ENCODE peak calls at places on chromosomes 3 and 15, in six cellular contexts. L is left ventricle myocardium inferior; X is heart right ventricle; J is SJSA1; U is transverse colon; W is CD4-positive, CD25-positive, alpha-beta regulatory T cell. Y is an unnamed sample. For H3K4me1, the result is how much of the 10 kb centered on the place peaks cover.

GRCh38 chr15:57552678-57553334 is 38.9 kb upstream of the MYZAP start:
- DNase-seq in L (no peak), X (no peak), J (no peak), U (no peak), W (no peak), Y (no peak)

GRCh38 chr15:60928987-60929386 is 300.1 kb downstream of the RORA start:
- DNase-seq in L (no peak), X (no peak), J (no peak), U (no peak), W (no peak), Y (no peak)

GRCh38 chr3:141305436-141305835 is 62.9 kb upstream of the ZBTB38 start:
- DNase-seq in L (no peak), X (no peak), J (no peak), U (no peak), W (no peak), Y (peak)

GRCh38 chr3:57078366-57079220 is 18.1 kb downstream of the SPATA12 start:
- DNase-seq in L (peak), X (peak), J (peak), U (peak), W (no peak), Y (peak)

GRCh38 chr3:71708478-71709098 is 16.6 kb downstream of the EIF4E3 start:
- DNase-seq in L (peak), X (no peak), J (no peak), U (no peak), W (no peak), Y (no peak)

GRCh38 chr3:27201435-27201966 is 167.7 kb downstream of the NEK10 start:
- DNase-seq in L (no peak), X (no peak), J (no peak), U (peak), W (no peak), Y (no peak)

GRCh38 chr3:46469680-46470357 is 5.1 kb upstream of the LTF start:
- DNase-seq in L (no peak), X (no peak), J (no peak), U (no peak), W (no peak), Y (no peak)

GRCh38 chr15:85771276-85771675 is 23.4 kb downstream of the KLHL25 start:
- DNase-seq in L (no peak), X (no peak), J (no peak), U (no peak), W (no peak), Y (no peak)

GRCh38 chr15:79307251-79307650 is 3.7 kb upstream of the TMED3 start:
- DNase-seq in L (no peak), X (no peak), J (no peak), U (no peak), W (no peak), Y (no peak)

GRCh38 chr3:170359178-170359704 is 1.7 kb downstream of the SKIL start:
- DNase-seq in L (no peak), X (no peak), J (no peak), U (no peak), W (no peak), Y (no peak)

GRCh38 chr3:170363471-170363994 is 6.0 kb downstream of the SKIL start:
- DNase-seq in L (no peak), X (no peak), J (no peak), U (no peak), W (no peak), Y (no peak)

GRCh38 chr3:170360916-170361315 is 3.4 kb downstream of the SKIL start:
- DNase-seq in L (no peak), X (no peak), J (no peak), U (no peak), W (no peak), Y (peak)

GRCh38 chr3:170360476-170360875 is 3.0 kb downstream of the SKIL start:
- DNase-seq in L (no peak), X (no peak), J (no peak), U (no peak), W (no peak), Y (no peak)

DNA sequence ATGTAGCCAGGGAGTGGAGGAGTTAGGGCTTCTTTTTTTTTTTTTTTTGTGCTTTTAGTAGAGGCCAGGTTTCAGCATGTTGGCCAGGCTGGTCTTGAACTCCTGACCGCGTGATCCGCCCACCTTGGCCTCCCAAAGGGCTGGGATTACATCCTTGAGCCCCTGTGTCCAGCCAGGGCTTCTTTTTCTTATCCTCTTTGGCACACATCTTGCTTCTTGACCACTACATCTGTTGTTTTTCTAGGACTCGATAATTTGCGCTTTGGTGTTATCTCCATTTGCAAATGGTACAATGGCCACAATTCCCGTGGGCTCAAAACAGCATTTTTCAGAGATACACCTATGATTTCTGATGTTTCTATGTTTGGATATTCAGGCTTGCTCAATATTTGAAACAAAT is 4.2 kb downstream of the SKIL start:
- DNase-seq in L (no peak), X (no peak), J (no peak), U (no peak), W (no peak), Y (no peak)
- H3K4me1 ChIP-seq in L (half or more), X (under half), J (under half), U (under half), W (under half), Y (half or more)

GRCh38 chr15:89118481-89118989 is 30.3 kb downstream of the ABHD2 start:
- DNase-seq in L (no peak), X (no peak), J (no peak), U (no peak), W (no peak), Y (no peak)
- H3K4me1 ChIP-seq in L (half or more), X (half or more), J (under half), U (under half), W (under half), Y (half or more)

GRCh38 chr3:126360714-126361060 is 3.5 kb upstream of the KLF15 start:
- DNase-seq in L (no peak), X (no peak), J (no peak), U (peak), W (no peak), Y (no peak)
- H3K4me1 ChIP-seq in L (under half), X (under half), J (under half), U (under half), W (under half), Y (under half)

GRCh38 chr3:172063456-172064432 is 24.4 kb downstream of the FNDC3B start:
- DNase-seq in L (no peak), X (no peak), J (no peak), U (no peak), W (no peak), Y (no peak)

GRCh38 chr3:172067837-172068440 is 28.6 kb downstream of the FNDC3B start:
- DNase-seq in L (no peak), X (no peak), J (no peak), U (no peak), W (no peak), Y (no peak)

GRCh38 chr3:172065967-172066762 is 26.8 kb downstream of the FNDC3B start:
- DNase-seq in L (no peak), X (no peak), J (no peak), U (no peak), W (no peak), Y (peak)

GRCh38 chr3:172066880-172067778 is 27.8 kb downstream of the FNDC3B start:
- DNase-seq in L (no peak), X (no peak), J (no peak), U (no peak), W (no peak), Y (no peak)

GRCh38 chr3:172065534-172065933 is 26.2 kb downstream of the FNDC3B start:
- DNase-seq in L (no peak), X (no peak), J (no peak), U (peak), W (no peak), Y (no peak)
- H3K4me1 ChIP-seq in L (half or more), X (half or more), J (under half), U (under half), W (under half), Y (half or more)

DNA sequence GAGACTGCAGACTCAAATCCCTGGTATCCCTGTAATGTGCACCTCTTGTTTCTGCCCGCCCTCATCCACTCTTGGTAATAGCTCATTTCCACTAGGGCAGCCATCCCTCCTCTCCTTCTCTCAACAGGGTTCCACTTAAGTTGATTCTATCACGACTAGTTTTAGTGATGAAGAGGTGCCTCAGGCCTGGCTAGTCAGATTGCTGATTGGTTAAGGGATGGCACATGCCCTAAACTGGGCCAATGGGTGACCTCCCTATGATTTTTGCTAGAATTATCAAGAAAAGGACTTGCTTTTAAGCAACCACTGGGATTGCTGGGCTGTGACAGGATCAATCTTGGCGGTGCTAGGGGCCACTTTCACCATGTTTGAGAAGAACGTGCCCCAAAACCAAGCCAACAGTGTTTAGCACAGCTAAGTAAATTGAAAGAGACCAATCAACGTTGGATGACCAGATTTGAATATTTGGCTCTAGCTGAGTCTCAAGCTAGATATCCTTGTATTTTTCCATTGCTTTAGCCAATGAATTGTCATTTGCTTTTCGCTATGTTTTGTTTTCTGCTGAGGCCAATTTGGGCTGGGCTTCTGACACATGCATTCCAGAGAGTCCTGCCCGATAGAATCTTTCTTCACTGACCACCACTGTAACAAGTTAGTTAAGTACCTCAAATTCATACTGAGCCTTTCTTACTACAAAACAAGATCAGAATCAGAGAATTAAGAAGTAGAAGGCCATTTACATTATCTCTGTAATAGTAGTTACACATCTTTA is 131.0 kb downstream of the PDZRN3 start:
- DNase-seq in L (no peak), X (no peak), J (no peak), U (no peak), W (no peak), Y (no peak)
- H3K4me1 ChIP-seq in L (half or more), X (under half), J (under half), U (under half), W (under half), Y (under half)

Y was measured in A549.